ENCODE peak calls at places on chromosome 2, in four cellular contexts. W, N, P and H are unnamed samples.

GRCh38 chr2:23624378-23624777 is 239.4 kb downstream of the KLHL29 start:
- DNase-seq in W (peak; percentile 12), N (no peak), P (peak; percentile 57), H (no peak)

GRCh38 chr2:403682-404081 is 115.8 kb upstream of the ALKAL2 start:
- DNase-seq in W (no peak), N (no peak), P (no peak), H (no peak)

GRCh38 chr2:54332386-54332785 is 76.4 kb upstream of the TSPYL6 start:
- DNase-seq in W (peak; percentile 41), N (no peak), P (no peak), H (no peak)

GRCh38 chr2:71894266-71894665 is 253.4 kb downstream of the CYP26B1 start:
- DNase-seq in W (no peak), N (no peak), P (no peak), H (no peak)

GRCh38 chr2:204109681-204110080 is 173.1 kb downstream of the ICOS start:
- DNase-seq in W (peak; percentile 43), N (no peak), P (peak; percentile 7), H (no peak)

GRCh38 chr2:181500201-181500600 is 43.0 kb downstream of the ITGA4 start:
- DNase-seq in W (no peak), N (no peak), P (no peak), H (no peak)

GRCh38 chr2:63755980-63756379 is 85.7 kb upstream of the UGP2 start:
- DNase-seq in W (no peak), N (no peak), P (no peak), H (no peak)

GRCh38 chr2:74009577-74009976 is 24.9 kb downstream of the TET3 start:
- DNase-seq in W (no peak), N (no peak), P (no peak), H (no peak)

GRCh38 chr2:17976871-17977746 is 98.6 kb downstream of the KCNS3 start:
- DNase-seq in W (no peak), N (no peak), P (no peak), H (no peak)

GRCh38 chr2:133390151-133390550 is 178.1 kb downstream of the NCKAP5 start:
- DNase-seq in W (no peak), N (no peak), P (no peak), H (no peak)

GRCh38 chr2:225008935-225009334 is 33.3 kb downstream of the DOCK10 start:
- DNase-seq in W (peak; percentile 41), N (no peak), P (peak; percentile 59), H (no peak)